ENCODE peak calls at places on chromosomes 13 and 19, in five cellular contexts. D is AG09319, G is cardiac muscle cell, I is HAP-1, Y is RWPE1. M is an unnamed sample.
A peak's percentile ranks its signal among the peaks of the same experiment; 100 is the strongest.

GRCh38 chr19:11735375-11735774 is 3.4 kb downstream of the ZNF823 start:
- DNase-seq in D (no peak), G (no peak), I (no peak), Y (peak; percentile 43), M (no peak)

GRCh38 chr19:54805665-54806515 is 2.5 kb downstream of the KIR2DL4 start:
- DNase-seq in D (no peak), G (no peak), I (no peak), Y (no peak), M (no peak)

GRCh38 chr19:4401482-4402170 is 814 bp upstream of the CHAF1A start:
- DNase-seq in D (no peak), G (no peak), I (no peak), Y (no peak), M (peak; percentile 88)

GRCh38 chr19:4007021-4007835 is at the start of gene PIAS4:
- DNase-seq in D (peak; percentile 82), G (peak; percentile 96), I (peak; percentile 91), Y (peak; percentile 98), M (peak; percentile 100)

GRCh38 chr19:46489445-46490272 is 6.0 kb downstream of the PNMA8B start:
- DNase-seq in D (no peak), G (peak; percentile 81), I (no peak), Y (no peak), M (peak; percentile 97)

GRCh38 chr13:108734676-108735075 is 105.3 kb downstream of the MYO16 start:
- DNase-seq in D (no peak), G (no peak), I (no peak), Y (no peak), M (no peak)

GRCh38 chr13:56736966-56737365 is 403.8 kb upstream of the PRR20A start:
- DNase-seq in D (no peak), G (no peak), I (no peak), Y (peak; percentile 72), M (no peak)

GRCh38 chr13:38167164-38167822 is 182.4 kb upstream of the UFM1 start:
- DNase-seq in D (no peak), G (no peak), I (no peak), Y (no peak), M (no peak)

GRCh38 chr13:97313481-97313880 is 91.3 kb downstream of the MBNL2 start:
- DNase-seq in D (no peak), G (no peak), I (no peak), Y (no peak), M (no peak)

GRCh38 chr13:31110617-31111016 is 51.1 kb downstream of the HSPH1 start:
- DNase-seq in D (no peak), G (no peak), I (no peak), Y (no peak), M (peak; percentile 81)

GRCh38 chr19:55341191-55342043 is 1.7 kb downstream of the KMT5C start:
- DNase-seq in D (no peak), G (peak; percentile 73), I (peak; percentile 82), Y (peak; percentile 84), M (peak; percentile 99)

GRCh38 chr19:33350538-33351309 is 22.8 kb upstream of the CEBPG start:
- DNase-seq in D (no peak), G (peak; percentile 69), I (no peak), Y (peak; percentile 93), M (peak; percentile 88)

GRCh38 chr19:41442473-41443360 is at the start of gene ERICH4:
- DNase-seq in D (no peak), G (no peak), I (no peak), Y (no peak), M (peak; percentile 26)

GRCh38 chr13:99198630-99199029 is 2.0 kb upstream of the UBAC2 start:
- DNase-seq in D (no peak), G (no peak), I (no peak), Y (peak; percentile 34), M (peak; percentile 3)

GRCh38 chr19:1868971-1869370 is 5.6 kb upstream of the KLF16 start:
- DNase-seq in D (no peak), G (no peak), I (no peak), Y (no peak), M (peak; percentile 52)

GRCh38 chr13:73521291-73521626 is 462.5 kb downstream of the KLF5 start:
- DNase-seq in D (no peak), G (no peak), I (no peak), Y (no peak), M (no peak)

GRCh38 chr13:113399755-113400149 is 35.8 kb upstream of the GRTP1 start:
- DNase-seq in D (no peak), G (no peak), I (no peak), Y (no peak), M (peak; percentile 8)

GRCh38 chr19:13983213-13983889 is 22.8 kb downstream of the RFX1 start:
- DNase-seq in D (no peak), G (no peak), I (no peak), Y (no peak), M (peak; percentile 86)

GRCh38 chr19:49085868-49086232 is 599 bp downstream of the SNRNP70 start:
- DNase-seq in D (no peak), G (no peak), I (no peak), Y (no peak), M (peak; percentile 52)

GRCh38 chr19:12880551-12881171 is 588 bp downstream of the DNASE2 start:
- DNase-seq in D (no peak), G (peak; percentile 41), I (no peak), Y (no peak), M (peak; percentile 95)

GRCh38 chr13:19817106-19817505 is 34.4 kb upstream of the PSPC1 start:
- DNase-seq in D (no peak), G (no peak), I (no peak), Y (no peak), M (no peak)

GRCh38 chr13:51928231-51928630 is 66.5 kb downstream of the CCDC70 start:
- DNase-seq in D (no peak), G (no peak), I (no peak), Y (no peak), M (no peak)

GRCh38 chr19:10288662-10289166 is 1.0 kb upstream of the ICAM5 start:
- DNase-seq in D (no peak), G (peak; percentile 55), I (peak; percentile 86), Y (peak; percentile 94), M (peak; percentile 91)

GRCh38 chr13:111178417-111178816 is 63.3 kb downstream of the ARHGEF7 start:
- DNase-seq in D (no peak), G (no peak), I (no peak), Y (no peak), M (peak; percentile 79)

GRCh38 chr13:31909889-31910551 is 121.6 kb upstream of the FRY start:
- DNase-seq in D (no peak), G (peak; percentile 82), I (peak; percentile 57), Y (peak; percentile 13), M (no peak)

GRCh38 chr13:56903710-56904109 is 237.0 kb upstream of the PRR20A start:
- DNase-seq in D (no peak), G (no peak), I (no peak), Y (no peak), M (no peak)

GRCh38 chr13:37443538-37443937 is 155.0 kb downstream of the POSTN start:
- DNase-seq in D (peak; percentile 24), G (peak; percentile 77), I (no peak), Y (no peak), M (peak; percentile 44)

GRCh38 chr13:34208326-34208725 is 390.4 kb downstream of the RFC3 start:
- DNase-seq in D (no peak), G (peak; percentile 29), I (no peak), Y (no peak), M (no peak)

GRCh38 chr19:18856385-18857126 is 24.8 kb downstream of the UPF1 start:
- DNase-seq in D (no peak), G (peak; percentile 58), I (no peak), Y (peak; percentile 20), M (peak; percentile 99)

GRCh38 chr19:35177377-35178274 is 23.1 kb downstream of the FXYD5 start:
- DNase-seq in D (no peak), G (no peak), I (no peak), Y (no peak), M (no peak)

GRCh38 chr13:99322297-99323103 is 15.3 kb upstream of the GPR183 start:
- DNase-seq in D (peak; percentile 38), G (peak; percentile 70), I (no peak), Y (peak; percentile 62), M (peak; percentile 84)

GRCh38 chr13:99034333-99035085 is 56.6 kb upstream of the DOCK9 start:
- DNase-seq in D (no peak), G (no peak), I (no peak), Y (no peak), M (no peak)

M was measured in osteoblast.